ENCODE peak calls at places on chromosomes 13 and 19, in nine cellular contexts. M, T, R, S, Y, L, O, F and V are unnamed samples.

GRCh38 chr19:40104754-40105153 is 14.0 kb upstream of the ZNF780A start:
- DNase-seq in M (no peak), T (no peak), F (no peak), L (no peak), S (no peak), Y (no peak), R (no peak), O (no peak), V (no peak)

GRCh38 chr13:61136101-61136500 is 279.5 kb downstream of the PCDH20 start:
- DNase-seq in S (no peak), Y (no peak), R (no peak), F (no peak), L (no peak), M (no peak), O (no peak), T (no peak), V (no peak)

GRCh38 chr13:65095697-65096096 is 2134.4 kb downstream of the PCDH9 start:
- DNase-seq in O (no peak), S (no peak), Y (no peak), F (no peak), M (no peak), T (no peak), R (no peak), L (no peak), V (no peak)

GRCh38 chr13:113172419-113172926 is 14.0 kb downstream of the PROZ start:
- DNase-seq in T (no peak), Y (no peak), L (no peak), O (no peak), S (no peak), R (no peak), M (no peak), F (no peak), V (no peak)

GRCh38 chr19:41304706-41305483 is 5.1 kb upstream of the CCDC97 start:
- DNase-seq in Y (no peak), L (peak; percentile 56), M (no peak), S (no peak), F (no peak), R (no peak), O (no peak), T (no peak), V (no peak)

GRCh38 chr13:99373436-99373835 is 66.2 kb upstream of the GPR183 start:
- DNase-seq in S (no peak), Y (no peak), O (no peak), T (no peak), M (no peak), L (peak; percentile 53), R (no peak), F (peak; percentile 15), V (no peak)

GRCh38 chr19:41746593-41747227 is 8.6 kb upstream of the CEACAM6 start:
- DNase-seq in Y (peak; percentile 72), M (peak; percentile 84), T (no peak), S (no peak), F (peak; percentile 66), R (peak; percentile 4), L (no peak), O (peak; percentile 30), V (peak; percentile 24)

GRCh38 chr13:97068964-97069815 is 74.9 kb upstream of the OXGR1 start:
- DNase-seq in M (peak; percentile 70), S (no peak), L (no peak), Y (no peak), R (no peak), T (no peak), F (no peak), O (no peak), V (no peak)

GRCh38 chr13:24308488-24309020 is 826 bp upstream of the C1QTNF9 start:
- DNase-seq in R (no peak), O (no peak), S (no peak), T (no peak), F (no peak), M (no peak), Y (no peak), L (no peak), V (no peak)

GRCh38 chr19:283395-283794 is 7.8 kb downstream of the PLPP2 start:
- DNase-seq in M (no peak), S (no peak), L (no peak), R (no peak), Y (no peak), T (no peak), F (no peak), O (no peak), V (no peak)

GRCh38 chr13:67221630-67222226 is 8.4 kb downstream of the PCDH9 start:
- DNase-seq in T (no peak), S (no peak), R (no peak), M (no peak), O (no peak), Y (no peak), L (no peak), F (no peak), V (no peak)

GRCh38 chr19:15769586-15769985 is 17.9 kb upstream of the OR10H5 start:
- DNase-seq in S (no peak), L (no peak), F (no peak), R (no peak), O (no peak), Y (no peak), M (no peak), T (no peak), V (no peak)

GRCh38 chr19:56988271-56988670 is 131.5 kb upstream of the USP29 start:
- DNase-seq in S (no peak), O (no peak), Y (no peak), M (no peak), L (no peak), T (no peak), F (no peak), R (no peak), V (no peak)

GRCh38 chr19:33397536-33398360 is 24.2 kb downstream of the CEBPG start:
- DNase-seq in M (no peak), T (no peak), R (no peak), O (no peak), L (peak; percentile 60), F (no peak), Y (no peak), S (no peak), V (no peak)

GRCh38 chr13:98476106-98476505 is 100.8 kb downstream of the STK24 start:
- DNase-seq in T (no peak), R (peak; percentile 70), M (no peak), L (no peak), O (peak; percentile 27), S (no peak), F (no peak), Y (no peak), V (no peak)

GRCh38 chr19:45518469-45518826 is 11.2 kb downstream of the VASP start:
- DNase-seq in S (no peak), L (no peak), O (no peak), R (no peak), T (no peak), Y (no peak), F (no peak), M (no peak), V (no peak)

GRCh38 chr19:18282788-18283141 is 1.3 kb upstream of the JUND start:
- DNase-seq in M (no peak), S (no peak), Y (no peak), F (no peak), T (no peak), O (no peak), L (no peak), R (no peak), V (no peak)

GRCh38 chr13:49457221-49457620 is 13.1 kb downstream of the SETDB2 start:
- DNase-seq in S (no peak), O (no peak), R (no peak), T (no peak), M (no peak), F (no peak), Y (no peak), L (no peak), V (no peak)

GRCh38 chr13:46473806-46474205 is 79.2 kb upstream of the LRCH1 start:
- DNase-seq in O (no peak), L (no peak), T (no peak), S (no peak), F (no peak), M (no peak), R (no peak), Y (no peak), V (no peak)

GRCh38 chr19:3094638-3095374 is 644 bp downstream of the GNA11 start:
- DNase-seq in S (no peak), R (no peak), T (no peak), Y (no peak), M (no peak), O (no peak), L (no peak), F (no peak), V (no peak)

GRCh38 chr13:66992183-66992582 is 238.0 kb downstream of the PCDH9 start:
- DNase-seq in L (no peak), O (no peak), F (no peak), M (no peak), T (peak; percentile 39), Y (no peak), R (no peak), S (no peak), V (peak; percentile 13)

GRCh38 chr19:57559008-57559403 is 657 bp downstream of the ZNF550 start:
- DNase-seq in S (no peak), O (no peak), R (no peak), L (no peak), Y (no peak), T (no peak), F (peak; percentile 15), M (no peak), V (no peak)

GRCh38 chr13:41563501-41564001 is 106.2 kb downstream of the RGCC start:
- DNase-seq in F (no peak), Y (no peak), S (no peak), R (no peak), L (no peak), T (peak; percentile 56), O (no peak), M (no peak), V (no peak)

GRCh38 chr13:64993514-64994164 is 2236.5 kb downstream of the PCDH9 start:
- DNase-seq in O (no peak), R (no peak), T (no peak), Y (no peak), M (no peak), L (no peak), S (no peak), F (no peak), V (no peak)

GRCh38 chr19:19296953-19297689 is 23.2 kb downstream of the SUGP1 start:
- DNase-seq in S (no peak), O (no peak), F (no peak), T (no peak), Y (no peak), R (no peak), M (no peak), L (no peak), V (no peak)

GRCh38 chr19:37987356-37988332 is 80.6 kb downstream of the SIPA1L3 start:
- DNase-seq in T (no peak), R (no peak), M (no peak), O (no peak), L (no peak), S (no peak), Y (no peak), F (no peak), V (no peak)

GRCh38 chr13:51564671-51565070 is 19.6 kb upstream of the WDFY2 start:
- DNase-seq in R (no peak), T (no peak), M (no peak), Y (no peak), S (no peak), O (no peak), L (no peak), F (no peak), V (no peak)

GRCh38 chr19:46297700-46298476 is 1.0 kb downstream of the HIF3A start:
- DNase-seq in S (no peak), F (no peak), T (no peak), R (no peak), M (peak; percentile 9), L (peak; percentile 97), O (no peak), Y (no peak), V (no peak)

GRCh38 chr19:3343619-3344502 is 22.5 kb upstream of the NFIC start:
- DNase-seq in R (peak; percentile 42), F (peak; percentile 31), O (peak; percentile 27), S (no peak), Y (no peak), L (peak; percentile 96), T (no peak), M (peak; percentile 8), V (peak; percentile 78)

GRCh38 chr19:46015961-46016425 is 6.9 kb downstream of the PGLYRP1 start:
- DNase-seq in L (no peak), O (peak; percentile 27), R (peak; percentile 38), T (no peak), S (no peak), M (no peak), F (no peak), Y (no peak), V (no peak)

GRCh38 chr13:111968611-111969010 is 98.3 kb upstream of the SOX1 start:
- DNase-seq in M (no peak), R (no peak), F (no peak), L (no peak), O (no peak), S (no peak), Y (no peak), T (no peak), V (no peak)